ENCODE peak calls at places on chromosomes 1 and 21, in ten cellular contexts. J, Y, X, W, H, D, T, I, Q and M are unnamed samples.

GRCh38 chr1:221171768-221172167 is 292.5 kb downstream of the HLX start:
- DNase-seq in D (no peak), W (no peak), Q (no peak), T (no peak), Y (no peak), I (no peak), H (no peak), J (no peak), X (no peak), M (no peak)

GRCh38 chr1:223887724-223888428 is 42.1 kb upstream of the TP53BP2 start:
- DNase-seq in D (no peak), J (no peak), Y (no peak), I (no peak), H (no peak), W (no peak), X (peak; percentile 43), T (no peak), Q (peak; percentile 96), M (no peak)

GRCh38 chr1:40404670-40405462 is 31.3 kb downstream of the SMAP2 start:
- DNase-seq in Q (peak; percentile 60), X (no peak), Y (peak; percentile 41), I (no peak), D (peak; percentile 34), J (no peak), H (no peak), W (no peak), T (no peak), M (no peak)

GRCh38 chr1:207805841-207806421 is 54.1 kb downstream of the CD46 start:
- DNase-seq in T (no peak), X (peak; percentile 90), H (no peak), J (no peak), Q (peak; percentile 94), D (no peak), I (no peak), Y (no peak), W (no peak), M (peak; percentile 85)

GRCh38 chr21:15005391-15005790 is 59.4 kb downstream of the NRIP1 start:
- DNase-seq in Y (peak; percentile 61), T (no peak), X (no peak), J (no peak), W (no peak), D (no peak), H (no peak), I (peak; percentile 57), Q (no peak), M (no peak)

GRCh38 chr1:176866011-176866410 is 298.5 kb downstream of the ASTN1 start:
- DNase-seq in H (no peak), T (no peak), D (no peak), I (no peak), Q (no peak), J (no peak), W (no peak), Y (no peak), X (no peak), M (no peak)

GRCh38 chr21:34865922-34866271 is 183.2 kb downstream of the RUNX1 start:
- DNase-seq in H (no peak), I (no peak), J (no peak), T (no peak), W (peak; percentile 50), X (no peak), Y (peak; percentile 50), D (no peak), Q (peak; percentile 82), M (no peak)

GRCh38 chr1:159786966-159787365 is 6.2 kb downstream of the DUSP23 start:
- DNase-seq in I (no peak), T (no peak), W (no peak), D (no peak), J (no peak), Y (no peak), Q (no peak), H (no peak), X (no peak), M (no peak)

GRCh38 chr21:31554511-31555022 is 104.9 kb upstream of the SOD1 start:
- DNase-seq in H (no peak), I (peak; percentile 64), J (no peak), D (no peak), W (peak; percentile 44), Y (peak; percentile 47), X (no peak), T (no peak), Q (peak; percentile 68), M (no peak)

GRCh38 chr1:169546087-169546995 is 39.9 kb downstream of the F5 start:
- DNase-seq in W (peak; percentile 30), T (no peak), Q (peak; percentile 63), I (no peak), J (peak; percentile 35), Y (peak; percentile 35), H (no peak), D (peak; percentile 64), X (peak; percentile 27), M (no peak)

GRCh38 chr1:3501856-3502665 is 47.6 kb downstream of the ARHGEF16 start:
- DNase-seq in T (no peak), I (peak; percentile 89), Q (peak; percentile 44), D (no peak), W (no peak), X (peak; percentile 70), H (peak; percentile 17), J (peak; percentile 75), Y (peak; percentile 96), M (peak; percentile 55)

GRCh38 chr1:19648689-19649088 is 4.6 kb downstream of the NBL1 start:
- DNase-seq in I (no peak), D (no peak), H (no peak), W (no peak), Q (no peak), T (no peak), J (no peak), X (peak; percentile 19), Y (peak; percentile 52), M (no peak)

GRCh38 chr1:37951783-37952624 is 5.2 kb upstream of the INPP5B start:
- DNase-seq in Y (no peak), J (no peak), Q (no peak), X (no peak), H (no peak), W (no peak), D (no peak), T (no peak), I (no peak), M (no peak)

GRCh38 chr1:31101147-31101502 is 35.6 kb upstream of the PUM1 start:
- DNase-seq in Q (peak; percentile 77), H (no peak), W (no peak), Y (no peak), T (no peak), I (no peak), D (no peak), X (no peak), J (no peak), M (no peak)

GRCh38 chr1:85911742-85912141 is 203.5 kb upstream of the ZNHIT6 start:
- DNase-seq in H (no peak), Y (no peak), Q (peak; percentile 5), X (no peak), T (no peak), I (no peak), W (no peak), D (no peak), J (no peak), M (no peak)

GRCh38 chr1:78101514-78101913 is 55.7 kb downstream of the GIPC2 start:
- DNase-seq in J (no peak), H (no peak), D (no peak), X (peak; percentile 50), Y (peak; percentile 16), W (no peak), I (no peak), Q (peak; percentile 98), T (no peak), M (no peak)

GRCh38 chr1:156591432-156592157 is at the start of gene NAXE:
- DNase-seq in Y (peak; percentile 94), J (peak; percentile 63), X (peak; percentile 80), T (peak; percentile 55), W (peak; percentile 80), Q (peak; percentile 66), D (peak; percentile 52), H (peak; percentile 33), I (peak; percentile 88), M (peak; percentile 74)

GRCh38 chr1:24189528-24189927 is 2.4 kb upstream of the IFNLR1 start:
- DNase-seq in D (no peak), I (no peak), Y (no peak), W (no peak), X (no peak), T (no peak), J (no peak), Q (peak; percentile 36), H (no peak), M (no peak)

GRCh38 chr1:2152914-2153313 is 41.7 kb downstream of the FAAP20 start:
- DNase-seq in H (no peak), W (peak; percentile 28), T (no peak), Q (no peak), D (no peak), J (no peak), I (no peak), X (no peak), Y (no peak), M (no peak)

GRCh38 chr1:48803474-48803873 is 26.8 kb upstream of the BEND5 start:
- DNase-seq in Y (no peak), Q (no peak), T (no peak), H (no peak), D (no peak), W (no peak), X (no peak), I (no peak), J (no peak), M (no peak)

GRCh38 chr1:119762409-119762808 is 6.3 kb downstream of the HMGCS2 start:
- DNase-seq in Q (no peak), Y (no peak), H (no peak), J (no peak), D (no peak), W (no peak), T (no peak), X (no peak), I (no peak), M (no peak)

GRCh38 chr1:81800741-81801031 is at the start of gene ADGRL2:
- DNase-seq in I (peak; percentile 87), X (no peak), D (no peak), Y (peak; percentile 68), W (no peak), T (no peak), H (no peak), Q (no peak), J (peak; percentile 53), M (no peak)

GRCh38 chr21:33659550-33659949 is 17.2 kb downstream of the ITSN1 start:
- DNase-seq in Q (no peak), H (no peak), T (no peak), W (no peak), Y (no peak), X (no peak), J (no peak), I (no peak), D (no peak), M (no peak)

GRCh38 chr1:112706505-112707216 is at the start of gene RHOC:
- DNase-seq in X (peak; percentile 76), Y (peak; percentile 81), I (peak; percentile 82), D (peak; percentile 66), T (no peak), J (peak; percentile 49), H (peak; percentile 2), W (peak; percentile 57), Q (peak; percentile 75), M (peak; percentile 80)

GRCh38 chr1:66682106-66682505 is 70.2 kb upstream of the DYNLT5 start:
- DNase-seq in X (no peak), W (no peak), D (no peak), H (no peak), I (no peak), J (no peak), Q (no peak), T (no peak), Y (no peak), M (no peak)